ENCODE peak calls at places on chromosomes 7 and 10, in four cellular contexts. U is C1 segment of cervical spinal cord, W is activated T-cell treated with anti-CD3 and anti-CD28 coated beads for 4 hours, L is GM12865. Z is an unnamed sample.

GRCh38 chr7:53218730-53219504 is 183.5 kb downstream of the POM121L12 start:
- DNase-seq in U (no peak), W (no peak), L (no peak), Z (no peak)

GRCh38 chr7:44075296-44076075 is 6.8 kb downstream of the POLM start:
- DNase-seq in U (no peak), W (no peak), L (no peak), Z (no peak)

GRCh38 chr10:103877861-103878260 is 22.5 kb upstream of the SH3PXD2A start:
- DNase-seq in U (no peak), W (no peak), L (no peak), Z (no peak)

GRCh38 chr10:57657164-57657765 is 610.4 kb downstream of the IPMK start:
- DNase-seq in U (no peak), W (no peak), L (peak; percentile 78), Z (peak; percentile 52)

GRCh38 chr10:61937631-61938284 is 36.3 kb downstream of the ARID5B start:
- DNase-seq in U (no peak), W (no peak), L (peak; percentile 26), Z (no peak)

GRCh38 chr7:151806938-151807775 is 69.8 kb downstream of the PRKAG2 start:
- DNase-seq in U (no peak), W (no peak), L (no peak), Z (no peak)

GRCh38 chr7:73822319-73823173 is 8.2 kb upstream of the CLDN4 start:
- DNase-seq in U (no peak), W (no peak), L (no peak), Z (peak; percentile 34)

GRCh38 chr7:127880454-127880853 is 150.8 kb downstream of the LRRC4 start:
- DNase-seq in U (no peak), W (no peak), L (no peak), Z (no peak)

GRCh38 chr7:157047148-157047547 is 36.7 kb upstream of the MNX1 start:
- DNase-seq in U (no peak), W (no peak), L (no peak), Z (no peak)

GRCh38 chr10:33064706-33065105 is 106.7 kb upstream of the ITGB1 start:
- DNase-seq in U (no peak), W (no peak), L (no peak), Z (no peak)

GRCh38 chr10:42984035-42984610 is 92.7 kb upstream of the RET start:
- DNase-seq in U (no peak), W (no peak), L (no peak), Z (no peak)

GRCh38 chr10:86099542-86100334 is 266.9 kb downstream of the GRID1 start:
- DNase-seq in U (no peak), W (no peak), L (no peak), Z (no peak)

GRCh38 chr7:92260248-92260781 is 14.5 kb downstream of the ANKIB1 start:
- DNase-seq in U (no peak), W (no peak), L (no peak), Z (no peak)

GRCh38 chr7:25564980-25565379 is 336.7 kb upstream of the NPVF start:
- DNase-seq in U (peak; percentile 42), W (no peak), L (no peak), Z (no peak)

GRCh38 chr10:49220031-49220430 is 31.8 kb upstream of the TMEM273 start:
- DNase-seq in U (no peak), W (no peak), L (no peak), Z (no peak)

Z was measured in COR-L47.